ENCODE peak calls at places on chromosomes 3 and 15, in four cellular contexts. Q, H, K and E are unnamed samples.
A peak's percentile ranks its signal among the peaks of the same experiment; 100 is the strongest.

GRCh38 chr15:87461621-87462020 is 794.9 kb downstream of the NTRK3 start:
- DNase-seq in Q (no peak), H (no peak), K (no peak), E (no peak)

GRCh38 chr3:193211173-193211572 is 29.8 kb upstream of the PLAAT1 start:
- DNase-seq in Q (no peak), H (no peak), K (no peak), E (no peak)

GRCh38 chr3:53375019-53375418 is 27.7 kb upstream of the DCP1A start:
- DNase-seq in Q (peak; percentile 79), H (peak; percentile 52), K (peak; percentile 60), E (peak; percentile 6)

GRCh38 chr3:133956333-133956732 is 60.7 kb upstream of the RAB6B start:
- DNase-seq in Q (no peak), H (no peak), K (no peak), E (no peak)

GRCh38 chr3:122258757-122259371 is 66.2 kb upstream of the CSTA start:
- DNase-seq in Q (peak; percentile 40), H (peak; percentile 11), K (peak; percentile 65), E (peak; percentile 48)

GRCh38 chr15:55277116-55277564 is 12.5 kb downstream of the RAB27A start:
- DNase-seq in Q (no peak), H (no peak), K (no peak), E (no peak)

GRCh38 chr15:85582076-85582718 is 201.8 kb downstream of the AKAP13 start:
- DNase-seq in Q (no peak), H (no peak), K (peak; percentile 49), E (peak; percentile 54)

GRCh38 chr3:118818386-118818785 is 216.3 kb downstream of the IGSF11 start:
- DNase-seq in Q (no peak), H (no peak), K (peak; percentile 5), E (no peak)

GRCh38 chr3:130686833-130687232 is 59.8 kb downstream of the PIK3R4 start:
- DNase-seq in Q (no peak), H (no peak), K (no peak), E (no peak)

GRCh38 chr3:8355346-8355745 is 146.3 kb upstream of the LMCD1 start:
- DNase-seq in Q (no peak), H (no peak), K (no peak), E (no peak)